ENCODE peak calls at places on chromosomes 5 and 9, in five cellular contexts. K is AG04449, T is HFF-Myc, Y is GM23338, B is lower lobe of right lung. Z is an unnamed sample.

GRCh38 chr9:132923346-132923902 is 21.0 kb downstream of the TSC1 start:
- DNase-seq in K (no peak), T (no peak), Y (no peak), B (no peak), Z (no peak)

GRCh38 chr5:139733698-139734491 is 61.7 kb upstream of the PSD2 start:
- DNase-seq in K (no peak), T (no peak), Y (peak), B (no peak), Z (no peak)

GRCh38 chr5:82918311-82919031 is 158.7 kb downstream of the TMEM167A start:
- DNase-seq in K (no peak), T (no peak), Y (no peak), B (no peak), Z (no peak)

GRCh38 chr5:168681556-168682183 is 102.5 kb upstream of the PANK3 start:
- DNase-seq in K (no peak), T (no peak), Y (no peak), B (no peak), Z (no peak)

GRCh38 chr9:75378926-75379325 is 290.6 kb downstream of the OSTF1 start:
- DNase-seq in K (no peak), T (no peak), Y (no peak), B (no peak), Z (no peak)

GRCh38 chr9:16258708-16259107 is 611.8 kb downstream of the BNC2 start:
- DNase-seq in K (no peak), T (no peak), Y (no peak), B (no peak), Z (no peak)

GRCh38 chr5:14270212-14270702 is 127.1 kb downstream of the TRIO start:
- DNase-seq in K (no peak), T (peak), Y (peak), B (no peak), Z (no peak)

GRCh38 chr5:61053937-61054336 is 108.3 kb downstream of the SMIM15 start:
- DNase-seq in K (no peak), T (no peak), Y (no peak), B (no peak), Z (no peak)

GRCh38 chr9:128835246-128836210 is 5.9 kb upstream of the SPOUT1 start:
- DNase-seq in K (no peak), T (no peak), Y (no peak), B (peak), Z (no peak)

GRCh38 chr9:127790094-127790855 is 4.4 kb downstream of the CDK9 start:
- DNase-seq in K (no peak), T (no peak), Y (no peak), B (no peak), Z (no peak)

GRCh38 chr5:58156977-58157701 is 302.7 kb downstream of the PLK2 start:
- DNase-seq in K (no peak), T (no peak), Y (peak), B (no peak), Z (no peak)

GRCh38 chr5:178527458-178528307 is 62.5 kb downstream of the COL23A1 start:
- DNase-seq in K (no peak), T (no peak), Y (no peak), B (no peak), Z (peak)

GRCh38 chr5:19564036-19564435 is 424.0 kb downstream of the CDH18 start:
- DNase-seq in K (no peak), T (no peak), Y (no peak), B (no peak), Z (no peak)

GRCh38 chr5:139636207-139636792 is 11.8 kb upstream of the CXXC5 start:
- DNase-seq in K (no peak), T (no peak), Y (no peak), B (no peak), Z (peak)

GRCh38 chr5:14122089-14122488 is 21.1 kb upstream of the TRIO start:
- DNase-seq in K (no peak), T (no peak), Y (no peak), B (no peak), Z (no peak)

GRCh38 chr5:3389471-3390026 is 206.1 kb upstream of the IRX1 start:
- DNase-seq in K (no peak), T (no peak), Y (peak), B (no peak), Z (no peak)

GRCh38 chr9:112176410-112177010 is 1.4 kb upstream of the SUSD1 start:
- DNase-seq in K (no peak), T (no peak), Y (no peak), B (no peak), Z (no peak)

GRCh38 chr5:145712245-145712644 is 122.9 kb downstream of the PRELID2 start:
- DNase-seq in K (no peak), T (no peak), Y (no peak), B (no peak), Z (no peak)

GRCh38 chr9:78054180-78054579 is 22.6 kb upstream of the GNAQ start:
- DNase-seq in K (no peak), T (no peak), Y (no peak), B (no peak), Z (peak)

GRCh38 chr9:110958846-110959245 is 79.4 kb downstream of the LPAR1 start:
- DNase-seq in K (no peak), T (no peak), Y (no peak), B (no peak), Z (no peak)

GRCh38 chr5:180603076-180603591 is 11.8 kb upstream of the SCGB3A1 start:
- DNase-seq in K (no peak), T (no peak), Y (no peak), B (peak), Z (peak)

GRCh38 chr9:129962889-129963703 is 79.9 kb downstream of the FNBP1 start:
- DNase-seq in K (no peak), T (no peak), Y (peak), B (peak), Z (peak)

GRCh38 chr5:169301386-169301930 is 519 bp upstream of the SLIT3 start:
- DNase-seq in K (no peak), T (no peak), Y (peak), B (no peak), Z (no peak)

GRCh38 chr9:78035369-78035993 is 3.9 kb upstream of the GNAQ start:
- DNase-seq in K (peak), T (peak), Y (peak), B (no peak), Z (no peak)

GRCh38 chr5:110104728-110105127 is 415.0 kb downstream of the MAN2A1 start:
- DNase-seq in K (no peak), T (no peak), Y (no peak), B (no peak), Z (no peak)

GRCh38 chr9:72445291-72446000 is 76.0 kb upstream of the TMC1 start:
- DNase-seq in K (no peak), T (no peak), Y (no peak), B (no peak), Z (no peak)

GRCh38 chr5:176187276-176188062 is 50.8 kb upstream of the SIMC1 start:
- DNase-seq in K (no peak), T (no peak), Y (no peak), B (no peak), Z (no peak)

GRCh38 chr9:132949709-132950108 is 5.3 kb upstream of the TSC1 start:
- DNase-seq in K (no peak), T (no peak), Y (no peak), B (no peak), Z (no peak)

GRCh38 chr5:1197876-1198666 is 3.3 kb upstream of the SLC6A19 start:
- DNase-seq in K (no peak), T (no peak), Y (no peak), B (peak), Z (peak)

GRCh38 chr5:42982107-42982622 is 58.0 kb downstream of the ANXA2R start:
- DNase-seq in K (no peak), T (no peak), Y (no peak), B (no peak), Z (no peak)

GRCh38 chr5:142881727-142882126 is 111.5 kb downstream of the ARHGAP26 start:
- DNase-seq in K (no peak), T (no peak), Y (peak), B (no peak), Z (no peak)

DNA sequence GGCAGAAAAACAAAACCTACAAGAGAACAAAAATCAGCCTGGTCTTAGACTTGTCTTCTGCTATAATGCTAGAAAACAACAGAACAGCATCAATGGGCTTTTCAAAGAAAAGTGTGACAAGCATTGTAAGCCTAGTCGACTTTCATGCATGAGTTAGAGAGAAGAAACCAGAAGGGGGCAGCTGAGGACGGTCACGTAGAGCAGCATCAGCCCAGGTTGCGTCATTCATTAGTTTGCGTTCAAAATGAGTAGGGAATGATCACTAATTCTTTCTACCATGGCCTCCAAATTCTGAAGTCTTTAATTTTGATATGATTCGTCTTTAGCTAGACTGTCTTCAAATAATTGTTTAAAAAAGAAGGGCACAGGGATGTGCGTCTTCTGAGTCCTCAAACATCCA is 4.7 kb upstream of the ISCA1 start:
- DNase-seq in K (no peak), T (no peak), Y (peak), B (no peak), Z (no peak)
- TF ChIP-seq CTCF in K (peak), T (peak), Y (peak), B (peak), Z (no peak)

DNA sequence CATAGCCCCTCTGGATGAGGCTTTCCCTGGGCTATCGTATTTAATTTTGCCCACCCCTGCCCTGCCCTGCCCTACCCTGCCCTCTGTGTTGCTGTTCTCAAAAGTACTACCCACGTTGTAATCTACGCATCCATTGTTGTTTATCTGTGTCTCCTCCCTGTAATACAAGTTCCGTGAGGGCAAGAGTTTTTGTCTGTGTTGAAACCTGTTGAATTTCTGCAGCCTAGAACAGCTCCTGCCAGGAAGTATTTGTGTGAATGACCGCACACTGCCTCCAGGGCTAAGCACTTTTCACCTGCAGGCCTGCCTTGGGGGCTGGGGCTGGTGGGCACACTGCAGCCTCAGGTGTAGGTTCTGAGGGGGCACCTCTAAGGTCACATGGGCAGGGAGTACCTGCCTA is 244.8 kb downstream of the HSPA4 start:
- DNase-seq in K (no peak), T (no peak), Y (no peak), B (no peak), Z (no peak)
- TF ChIP-seq CTCF in K (no peak), T (no peak), Y (no peak), B (no peak), Z (no peak)

DNA sequence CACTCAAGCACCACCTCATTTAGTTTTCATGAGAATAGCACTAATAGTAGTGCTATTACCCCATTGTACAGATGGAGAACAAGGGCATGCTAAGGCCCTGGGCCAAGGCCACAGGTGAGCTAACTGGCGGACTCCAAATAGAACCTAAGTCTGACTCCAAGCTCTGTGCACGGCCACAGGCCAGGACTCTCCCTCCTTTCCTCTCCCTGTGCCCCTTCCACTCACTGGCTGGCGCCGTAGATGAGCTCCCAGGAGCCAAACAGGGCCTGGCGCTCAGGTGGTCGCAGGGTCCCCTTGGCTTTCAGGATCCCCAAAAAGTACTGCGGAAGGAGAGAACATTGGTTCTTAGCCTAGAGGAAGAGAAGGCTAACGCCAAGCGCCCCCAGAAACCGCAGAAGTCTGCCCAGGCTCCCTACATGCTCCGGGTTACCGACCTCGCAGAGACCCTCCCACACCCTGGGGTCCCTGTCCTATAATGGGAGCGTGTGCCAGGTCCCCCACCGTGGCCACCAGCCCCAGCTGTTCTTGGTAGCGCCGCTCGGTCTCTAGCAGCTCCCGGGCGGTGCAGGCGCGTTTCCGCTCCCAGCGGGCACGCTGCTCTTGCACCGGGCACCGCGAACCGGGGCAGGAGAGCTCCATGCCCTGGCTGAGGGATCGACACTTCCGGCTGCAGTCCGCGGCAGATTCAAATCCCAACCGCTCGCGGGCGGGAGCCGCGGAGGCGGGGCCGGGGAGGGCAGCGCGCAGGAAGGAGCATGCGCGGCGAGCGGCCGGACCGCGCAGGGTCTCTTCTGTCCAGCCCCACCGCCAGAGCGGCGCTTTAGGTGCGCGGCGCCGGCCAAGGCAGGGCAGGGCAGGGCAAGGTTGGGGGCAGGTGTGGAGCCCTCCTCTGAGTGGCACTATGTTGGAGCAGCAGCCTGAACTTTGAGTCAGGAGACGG is at the start of gene ARHGEF39:
- DNase-seq in K (no peak), T (no peak), Y (peak), B (peak), Z (peak)
- TF ChIP-seq CTCF in K (peak), T (peak), Y (peak), B (peak), Z (no peak)

GRCh38 chr9:97501177-97501971 is at the start of gene TMOD1:
- DNase-seq in K (no peak), T (no peak), Y (peak), B (peak), Z (peak)
- TF ChIP-seq CTCF in K (peak), T (no peak), Y (peak), B (peak), Z (no peak)

DNA sequence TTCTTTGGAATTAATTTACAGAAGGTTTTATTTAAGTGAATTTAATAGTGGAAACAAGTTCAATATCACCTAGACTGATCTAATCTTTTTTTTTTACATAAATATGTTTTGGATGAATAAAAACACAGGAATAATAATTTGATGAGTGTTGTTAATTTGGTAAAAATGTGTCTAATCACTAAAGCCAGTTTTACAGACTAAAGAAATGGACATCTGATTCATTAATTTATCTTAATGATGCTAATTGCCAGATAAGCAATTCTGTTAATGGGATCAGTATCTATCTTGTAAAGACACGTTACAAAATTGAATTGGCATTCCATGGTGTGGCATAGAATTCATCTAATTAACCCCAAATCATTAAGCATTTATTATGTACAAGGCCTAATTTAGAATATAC is 743.3 kb upstream of the CDH6 start:
- DNase-seq in K (no peak), T (no peak), Y (no peak), B (no peak), Z (no peak)
- TF ChIP-seq CTCF in K (no peak), T (no peak), Y (no peak), B (no peak), Z (no peak)

GRCh38 chr9:88874391-88874790 is 116.9 kb upstream of the S1PR3 start:
- DNase-seq in K (no peak), T (no peak), Y (no peak), B (no peak), Z (no peak)
- TF ChIP-seq CTCF in K (no peak), T (no peak), Y (no peak), B (no peak), Z (no peak)

DNA sequence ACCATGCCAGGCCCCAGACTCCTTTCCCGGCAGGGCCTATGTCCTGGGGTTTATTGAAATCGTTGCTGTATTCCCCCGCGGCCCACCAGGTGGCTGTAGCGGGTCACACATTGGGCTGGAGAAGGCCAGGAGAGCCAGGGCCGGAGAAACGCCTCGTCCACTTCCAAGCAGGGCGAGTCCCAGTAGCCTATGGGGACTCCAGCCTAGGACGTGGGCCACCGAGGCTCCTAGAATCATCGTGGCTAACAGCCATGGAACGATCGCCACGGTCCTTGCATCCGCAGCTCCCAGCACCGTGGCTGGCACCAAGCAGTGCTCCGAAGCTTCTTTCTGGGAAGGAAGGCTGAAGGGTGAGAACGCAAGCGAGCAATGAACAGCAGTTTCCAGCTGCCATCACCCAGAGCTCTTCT is 87.7 kb downstream of the ENTREP1 start:
- DNase-seq in K (no peak), T (peak), Y (peak), B (peak), Z (peak)
- TF ChIP-seq CTCF in K (peak), T (peak), Y (peak), B (peak), Z (peak)

GRCh38 chr5:7849531-7850240 is 1.2 kb downstream of the CFAP90 start:
- DNase-seq in K (no peak), T (no peak), Y (peak), B (no peak), Z (no peak)
- TF ChIP-seq CTCF in K (peak), T (no peak), Y (peak), B (no peak), Z (no peak)

GRCh38 chr9:109281518-109281917 is 39.3 kb downstream of the EPB41L4B start:
- DNase-seq in K (no peak), T (no peak), Y (no peak), B (no peak), Z (no peak)

GRCh38 chr9:109286981-109287380 is 33.9 kb downstream of the EPB41L4B start:
- DNase-seq in K (no peak), T (no peak), Y (no peak), B (no peak), Z (no peak)

GRCh38 chr9:109282302-109282701 is 38.6 kb downstream of the EPB41L4B start:
- DNase-seq in K (no peak), T (no peak), Y (no peak), B (no peak), Z (no peak)

GRCh38 chr9:109286571-109286977 is 34.3 kb downstream of the EPB41L4B start:
- DNase-seq in K (peak), T (no peak), Y (no peak), B (no peak), Z (no peak)

DNA sequence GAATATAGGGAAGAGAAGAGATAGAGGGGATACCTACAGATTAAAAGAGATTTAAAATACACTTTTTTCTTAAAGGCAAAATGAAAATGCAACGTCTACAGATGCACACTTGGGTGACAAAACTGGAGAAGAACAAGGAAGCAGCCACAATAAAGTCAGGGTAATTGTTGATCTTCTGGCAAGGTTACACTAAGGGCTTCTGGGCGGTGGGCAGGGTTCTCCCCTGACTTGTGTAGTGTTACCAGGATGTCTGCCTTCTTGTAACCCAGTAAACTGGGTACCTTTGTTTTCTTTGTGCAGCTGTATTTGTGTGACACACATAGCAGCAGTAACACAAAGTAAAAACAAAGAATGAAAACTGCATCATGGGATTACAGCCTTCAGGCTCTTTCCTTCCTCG is 37.8 kb downstream of the EPB41L4B start:
- DNase-seq in K (no peak), T (no peak), Y (no peak), B (no peak), Z (no peak)
- TF ChIP-seq CTCF in K (no peak), T (no peak), Y (no peak), B (no peak), Z (no peak)

DNA sequence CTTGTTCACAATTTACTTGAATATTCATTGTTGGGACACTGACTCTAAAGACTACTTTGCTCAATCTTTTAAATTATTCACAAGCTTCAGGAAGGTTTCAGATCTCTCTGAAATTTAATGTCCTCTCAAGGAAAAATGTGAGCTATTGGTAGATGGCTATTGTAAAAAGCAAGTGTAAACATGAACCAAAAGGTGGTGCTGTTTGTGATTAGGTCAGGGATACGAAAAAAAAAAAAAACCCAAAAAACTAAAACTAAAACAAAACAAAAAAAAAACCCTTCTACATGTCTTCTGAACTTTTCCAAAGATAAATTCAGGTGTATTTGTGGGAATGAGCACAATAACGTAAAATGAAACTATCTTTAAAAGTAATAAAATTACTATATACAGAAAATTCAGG is 193.8 kb downstream of the SLF1 start:
- DNase-seq in K (no peak), T (no peak), Y (no peak), B (no peak), Z (no peak)
- TF ChIP-seq CTCF in K (no peak), T (no peak), Y (no peak), B (no peak), Z (no peak)

Z was measured in left lung.